ENCODE peak calls at places on chromosome 16, in six cellular contexts. One of them, this sample, is unnamed.
A peak's percentile ranks its signal among the peaks of the same experiment; 100 is the strongest.

GRCh38 chr16:58099956-58100300 is 29.3 kb downstream of the CFAP20 start:
- DNase-seq in mammary epithelial cell: no peak
- DNase-seq in naive thymus-derived CD4-positive, alpha-beta T cell: no peak
- DNase-seq in esophagus squamous epithelium: no peak
- DNase-seq in stomach: no peak
- DNase-seq in effector memory CD4-positive, alpha-beta T cell: no peak
- DNase-seq in this sample: no peak

GRCh38 chr16:66639091-66639885 is 34.8 kb downstream of the CMTM3 start:
- DNase-seq in naive thymus-derived CD4-positive, alpha-beta T cell: no peak
- DNase-seq in stomach: no peak
- DNase-seq in esophagus squamous epithelium: no peak
- DNase-seq in mammary epithelial cell: peak; percentile 80
- DNase-seq in effector memory CD4-positive, alpha-beta T cell: no peak
- DNase-seq in this sample: no peak

GRCh38 chr16:4755687-4756086 is 11.3 kb downstream of the ZNF500 start:
- DNase-seq in effector memory CD4-positive, alpha-beta T cell: no peak
- DNase-seq in mammary epithelial cell: no peak
- DNase-seq in stomach: no peak
- DNase-seq in esophagus squamous epithelium: no peak
- DNase-seq in naive thymus-derived CD4-positive, alpha-beta T cell: no peak
- DNase-seq in this sample: no peak

GRCh38 chr16:48441863-48442279 is 56.7 kb upstream of the SIAH1 start:
- DNase-seq in naive thymus-derived CD4-positive, alpha-beta T cell: no peak
- DNase-seq in stomach: no peak
- DNase-seq in effector memory CD4-positive, alpha-beta T cell: no peak
- DNase-seq in mammary epithelial cell: no peak
- DNase-seq in esophagus squamous epithelium: no peak
- DNase-seq in this sample: no peak

GRCh38 chr16:15482068-15482747 is 47.8 kb downstream of the BMERB1 start:
- DNase-seq in mammary epithelial cell: peak; percentile 98
- DNase-seq in esophagus squamous epithelium: no peak
- DNase-seq in stomach: peak; percentile 57
- DNase-seq in effector memory CD4-positive, alpha-beta T cell: no peak
- DNase-seq in naive thymus-derived CD4-positive, alpha-beta T cell: no peak
- DNase-seq in this sample: no peak

GRCh38 chr16:19879241-19879792 is 5.3 kb downstream of the GPRC5B start:
- DNase-seq in stomach: no peak
- DNase-seq in naive thymus-derived CD4-positive, alpha-beta T cell: no peak
- DNase-seq in effector memory CD4-positive, alpha-beta T cell: no peak
- DNase-seq in mammary epithelial cell: peak; percentile 84
- DNase-seq in esophagus squamous epithelium: no peak
- DNase-seq in this sample: no peak

GRCh38 chr16:73066927-73067670 is 19.2 kb upstream of the ZFHX3 start:
- DNase-seq in naive thymus-derived CD4-positive, alpha-beta T cell: no peak
- DNase-seq in esophagus squamous epithelium: no peak
- DNase-seq in stomach: no peak
- DNase-seq in mammary epithelial cell: no peak
- DNase-seq in effector memory CD4-positive, alpha-beta T cell: no peak
- DNase-seq in this sample: no peak

GRCh38 chr16:25608002-25608401 is 83.8 kb upstream of the HS3ST4 start:
- DNase-seq in stomach: no peak
- DNase-seq in effector memory CD4-positive, alpha-beta T cell: no peak
- DNase-seq in esophagus squamous epithelium: no peak
- DNase-seq in naive thymus-derived CD4-positive, alpha-beta T cell: no peak
- DNase-seq in mammary epithelial cell: no peak
- DNase-seq in this sample: no peak

GRCh38 chr16:73771196-73771595 is 525.4 kb upstream of the PSMD7 start:
- DNase-seq in esophagus squamous epithelium: no peak
- DNase-seq in stomach: no peak
- DNase-seq in effector memory CD4-positive, alpha-beta T cell: no peak
- DNase-seq in mammary epithelial cell: peak; percentile 1
- DNase-seq in naive thymus-derived CD4-positive, alpha-beta T cell: no peak
- DNase-seq in this sample: no peak

GRCh38 chr16:74626741-74627416 is 20.0 kb upstream of the GLG1 start:
- DNase-seq in stomach: no peak
- DNase-seq in esophagus squamous epithelium: no peak
- DNase-seq in naive thymus-derived CD4-positive, alpha-beta T cell: no peak
- DNase-seq in mammary epithelial cell: no peak
- DNase-seq in effector memory CD4-positive, alpha-beta T cell: no peak
- DNase-seq in this sample: no peak

GRCh38 chr16:50679266-50679665 is 1.8 kb downstream of the SNX20 start:
- DNase-seq in effector memory CD4-positive, alpha-beta T cell: no peak
- DNase-seq in mammary epithelial cell: no peak
- DNase-seq in naive thymus-derived CD4-positive, alpha-beta T cell: no peak
- DNase-seq in stomach: no peak
- DNase-seq in esophagus squamous epithelium: no peak
- DNase-seq in this sample: no peak
- H3K4me3 ChIP-seq in effector memory CD4-positive, alpha-beta T cell: peak overlapping the region; percentile 83
- H3K4me3 ChIP-seq in mammary epithelial cell: no peak overlapping the region
- H3K4me3 ChIP-seq in naive thymus-derived CD4-positive, alpha-beta T cell: peak overlapping the region; percentile 85
- H3K4me3 ChIP-seq in stomach: no peak overlapping the region
- H3K4me3 ChIP-seq in esophagus squamous epithelium: peak overlapping the region; percentile 9
- H3K4me3 ChIP-seq in this sample: peak overlapping the region; percentile 93

DNA sequence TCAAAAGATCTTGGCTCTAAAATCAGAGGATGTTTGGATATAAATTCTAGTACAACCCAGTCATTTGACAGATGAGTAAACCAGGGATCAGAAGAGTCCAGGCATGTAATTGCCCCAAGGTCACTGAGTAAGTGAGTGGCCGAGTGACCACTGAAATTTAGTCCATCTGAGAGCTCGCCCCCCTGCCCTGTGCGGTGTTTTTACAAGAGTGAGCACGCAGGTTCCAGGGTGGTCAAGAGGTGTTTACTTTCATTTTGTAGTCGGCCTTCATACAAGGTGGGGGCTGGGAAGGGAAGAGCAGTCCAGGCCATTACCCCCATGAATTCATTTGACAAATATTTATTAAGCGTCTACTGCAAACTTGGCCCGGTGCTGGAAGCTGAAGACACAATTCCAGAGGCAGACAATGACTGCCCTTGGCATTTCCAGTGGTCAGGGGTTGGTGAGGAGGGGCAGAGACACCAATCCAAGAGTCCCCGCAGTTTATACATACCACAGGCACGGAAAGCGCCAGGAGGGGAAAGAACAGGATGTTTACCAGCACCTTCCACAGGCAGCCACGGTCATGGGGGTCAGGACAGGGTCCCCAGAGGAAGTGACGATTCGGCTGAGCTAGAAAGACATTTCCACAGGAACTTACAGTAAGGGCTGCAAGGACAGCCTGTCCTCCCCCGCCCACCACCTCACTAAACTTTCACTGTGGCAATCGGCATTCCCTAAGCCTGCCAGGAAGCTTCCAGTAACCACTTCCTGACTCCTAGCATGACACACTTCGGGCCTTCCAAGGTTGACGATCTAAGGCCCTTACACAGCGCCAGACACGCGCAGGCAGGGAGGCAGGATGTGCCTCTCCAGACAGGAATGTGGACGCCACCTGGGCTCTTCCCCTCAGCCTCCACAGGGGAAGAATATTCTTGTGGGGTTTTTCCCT is 1.4 kb upstream of the MT2A start:
- DNase-seq in effector memory CD4-positive, alpha-beta T cell: no peak
- DNase-seq in esophagus squamous epithelium: peak; percentile 49
- DNase-seq in stomach: peak; percentile 62
- DNase-seq in naive thymus-derived CD4-positive, alpha-beta T cell: peak; percentile 42
- DNase-seq in mammary epithelial cell: peak; percentile 99
- DNase-seq in this sample: no peak
- H3K4me3 ChIP-seq in effector memory CD4-positive, alpha-beta T cell: no peak overlapping the region
- H3K4me3 ChIP-seq in esophagus squamous epithelium: peak overlapping the region; percentile 66
- H3K4me3 ChIP-seq in stomach: no peak overlapping the region
- H3K4me3 ChIP-seq in naive thymus-derived CD4-positive, alpha-beta T cell: no peak overlapping the region
- H3K4me3 ChIP-seq in mammary epithelial cell: peak overlapping the region; percentile 8
- H3K4me3 ChIP-seq in this sample: no peak overlapping the region

GRCh38 chr16:69763557-69763942 is 1.4 kb downstream of the WWP2 start:
- DNase-seq in mammary epithelial cell: no peak
- DNase-seq in naive thymus-derived CD4-positive, alpha-beta T cell: no peak
- DNase-seq in stomach: no peak
- DNase-seq in esophagus squamous epithelium: no peak
- DNase-seq in effector memory CD4-positive, alpha-beta T cell: no peak
- DNase-seq in this sample: no peak
- H3K4me3 ChIP-seq in mammary epithelial cell: peak overlapping the region; percentile 99
- H3K4me3 ChIP-seq in naive thymus-derived CD4-positive, alpha-beta T cell: no peak overlapping the region
- H3K4me3 ChIP-seq in stomach: peak overlapping the region; percentile 96
- H3K4me3 ChIP-seq in esophagus squamous epithelium: peak overlapping the region; percentile 92
- H3K4me3 ChIP-seq in effector memory CD4-positive, alpha-beta T cell: no peak overlapping the region
- H3K4me3 ChIP-seq in this sample: no peak overlapping the region

GRCh38 chr16:229731-230281 is 557 bp upstream of the LUC7L start:
- DNase-seq in mammary epithelial cell: no peak
- DNase-seq in effector memory CD4-positive, alpha-beta T cell: no peak
- DNase-seq in stomach: no peak
- DNase-seq in naive thymus-derived CD4-positive, alpha-beta T cell: no peak
- DNase-seq in esophagus squamous epithelium: no peak
- DNase-seq in this sample: no peak
- H3K4me3 ChIP-seq in mammary epithelial cell: peak overlapping the region; percentile 87
- H3K4me3 ChIP-seq in effector memory CD4-positive, alpha-beta T cell: peak overlapping the region; percentile 77
- H3K4me3 ChIP-seq in stomach: peak overlapping the region; percentile 83
- H3K4me3 ChIP-seq in naive thymus-derived CD4-positive, alpha-beta T cell: peak overlapping the region; percentile 69
- H3K4me3 ChIP-seq in esophagus squamous epithelium: peak overlapping the region; percentile 98
- H3K4me3 ChIP-seq in this sample: peak overlapping the region; percentile 84

DNA sequence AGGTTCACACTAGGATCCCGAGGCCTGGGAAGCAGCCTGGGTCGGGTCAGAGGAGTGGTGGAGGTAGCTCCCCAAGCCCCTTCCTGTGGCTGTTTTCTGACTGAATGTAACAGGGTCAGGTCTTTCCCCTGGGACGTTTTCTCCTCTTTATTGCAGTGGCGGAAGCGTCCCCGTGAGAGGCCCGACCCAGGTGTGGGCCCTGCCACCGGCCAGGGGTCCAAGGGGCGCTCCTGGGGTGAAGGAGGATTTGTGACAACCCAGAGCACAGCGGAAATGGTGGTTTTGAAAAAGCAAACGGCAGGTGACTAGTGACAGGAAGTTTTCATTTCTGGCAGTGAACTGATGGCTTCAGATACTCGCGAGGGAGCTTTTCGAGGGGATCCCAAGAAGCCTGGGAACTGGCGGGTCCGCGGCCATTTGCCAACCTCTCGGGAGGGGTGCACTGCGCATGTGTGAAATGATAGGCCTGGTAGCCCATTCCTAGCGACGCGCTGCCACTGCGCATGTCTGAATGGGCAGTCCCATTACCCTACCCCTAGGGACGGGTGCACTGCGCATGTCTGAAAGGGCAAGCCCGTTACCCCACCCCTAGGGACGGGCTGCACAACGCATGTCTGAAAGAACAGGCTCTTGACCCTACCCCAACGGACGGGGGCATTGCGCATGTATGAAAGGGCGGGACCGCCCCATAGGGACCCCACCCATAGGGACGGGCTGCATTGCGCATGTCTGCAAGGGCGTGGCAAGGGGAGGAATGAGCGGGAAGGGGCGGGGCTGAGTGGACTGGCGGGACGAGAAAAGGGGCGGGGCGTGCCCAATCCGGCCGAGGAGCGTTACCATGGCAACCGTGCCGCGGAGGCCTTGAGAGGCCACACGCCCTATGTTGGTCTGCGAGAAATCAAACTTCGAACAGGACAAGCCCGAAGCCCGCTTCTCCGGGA is 1747.9 kb downstream of the TP53TG3F start:
- DNase-seq in naive thymus-derived CD4-positive, alpha-beta T cell: no peak
- DNase-seq in stomach: no peak
- DNase-seq in effector memory CD4-positive, alpha-beta T cell: no peak
- DNase-seq in esophagus squamous epithelium: no peak
- DNase-seq in mammary epithelial cell: no peak
- DNase-seq in this sample: no peak
- H3K4me3 ChIP-seq in naive thymus-derived CD4-positive, alpha-beta T cell: no peak overlapping the region
- H3K4me3 ChIP-seq in stomach: no peak overlapping the region
- H3K4me3 ChIP-seq in effector memory CD4-positive, alpha-beta T cell: no peak overlapping the region
- H3K4me3 ChIP-seq in esophagus squamous epithelium: no peak overlapping the region
- H3K4me3 ChIP-seq in mammary epithelial cell: no peak overlapping the region
- H3K4me3 ChIP-seq in this sample: no peak overlapping the region

DNA sequence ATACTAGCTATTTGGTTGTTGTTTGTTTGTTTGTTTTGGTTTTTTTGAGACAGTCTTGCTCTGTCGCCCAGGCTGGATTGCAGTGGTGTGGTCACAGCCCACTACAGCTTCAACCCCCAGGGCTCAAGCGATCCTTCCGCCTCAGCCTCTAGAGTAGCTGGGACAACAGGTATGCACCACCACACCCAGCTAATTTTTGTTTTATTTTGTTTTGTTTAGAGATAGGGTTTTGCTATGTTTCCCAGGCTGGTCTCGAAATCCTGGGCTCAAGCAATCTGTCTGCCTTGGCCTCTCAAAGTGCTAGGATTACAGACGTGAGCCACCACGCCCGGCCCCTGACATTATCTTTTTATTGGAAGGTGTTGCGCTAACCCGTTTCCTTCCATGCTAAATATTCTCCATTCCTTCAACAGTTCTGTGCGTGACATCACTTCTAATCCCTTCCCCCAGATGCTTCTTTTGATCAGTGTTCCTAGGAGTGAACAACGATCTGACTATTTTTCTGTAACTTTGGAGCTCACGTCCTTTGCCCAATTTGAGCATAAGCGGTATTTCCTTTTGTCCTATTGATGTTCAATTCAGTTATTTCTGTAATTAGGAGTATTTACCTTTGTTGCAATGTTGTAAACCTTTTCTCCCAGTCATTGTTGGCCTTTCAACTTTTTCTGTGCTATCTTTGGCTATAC is 30.2 kb upstream of the EMP2 start:
- DNase-seq in effector memory CD4-positive, alpha-beta T cell: no peak
- DNase-seq in naive thymus-derived CD4-positive, alpha-beta T cell: no peak
- DNase-seq in mammary epithelial cell: no peak
- DNase-seq in esophagus squamous epithelium: no peak
- DNase-seq in stomach: no peak
- DNase-seq in this sample: no peak
- H3K4me3 ChIP-seq in effector memory CD4-positive, alpha-beta T cell: no peak overlapping the region
- H3K4me3 ChIP-seq in naive thymus-derived CD4-positive, alpha-beta T cell: no peak overlapping the region
- H3K4me3 ChIP-seq in mammary epithelial cell: no peak overlapping the region
- H3K4me3 ChIP-seq in esophagus squamous epithelium: no peak overlapping the region
- H3K4me3 ChIP-seq in stomach: no peak overlapping the region
- H3K4me3 ChIP-seq in this sample: no peak overlapping the region

This sample was measured in CD4-positive, alpha-beta memory T cell.